ENCODE peak calls at places on chromosome 4, in nine cellular contexts. One of them, this sample, is unnamed.

GRCh38 chr4:44157611-44158277 is 290.9 kb downstream of the KCTD8 start:
- DNase-seq in Caco-2: no peak
- DNase-seq in neural progenitor cell: no peak
- DNase-seq in mesenchymal stem cell: peak; percentile 23
- DNase-seq in ovary: no peak
- DNase-seq in PC-9: no peak
- DNase-seq in A549: no peak
- DNase-seq in GM23338: no peak
- DNase-seq in HCT116: no peak
- DNase-seq in this sample: no peak

GRCh38 chr4:105555409-105555808 is 3.0 kb downstream of the ARHGEF38 start:
- DNase-seq in Caco-2: no peak
- DNase-seq in neural progenitor cell: peak; percentile 89
- DNase-seq in mesenchymal stem cell: no peak
- DNase-seq in ovary: no peak
- DNase-seq in PC-9: no peak
- DNase-seq in A549: no peak
- DNase-seq in GM23338: peak; percentile 97
- DNase-seq in HCT116: no peak
- DNase-seq in this sample: peak; percentile 73

GRCh38 chr4:147853706-147854105 is 121.8 kb downstream of the ARHGAP10 start:
- DNase-seq in Caco-2: no peak
- DNase-seq in neural progenitor cell: no peak
- DNase-seq in mesenchymal stem cell: no peak
- DNase-seq in ovary: no peak
- DNase-seq in PC-9: no peak
- DNase-seq in A549: no peak
- DNase-seq in GM23338: no peak
- DNase-seq in HCT116: no peak
- DNase-seq in this sample: no peak

GRCh38 chr4:5823542-5824211 is 69.2 kb downstream of the CRMP1 start:
- DNase-seq in Caco-2: no peak
- DNase-seq in neural progenitor cell: no peak
- DNase-seq in mesenchymal stem cell: no peak
- DNase-seq in ovary: no peak
- DNase-seq in PC-9: no peak
- DNase-seq in A549: no peak
- DNase-seq in GM23338: no peak
- DNase-seq in HCT116: no peak
- DNase-seq in this sample: no peak

GRCh38 chr4:78059524-78059889 is 2.4 kb downstream of the FRAS1 start:
- DNase-seq in Caco-2: peak; percentile 74
- DNase-seq in neural progenitor cell: peak; percentile 87
- DNase-seq in mesenchymal stem cell: peak; percentile 79
- DNase-seq in ovary: no peak
- DNase-seq in PC-9: peak; percentile 50
- DNase-seq in A549: peak; percentile 87
- DNase-seq in GM23338: peak; percentile 97
- DNase-seq in HCT116: peak; percentile 84
- DNase-seq in this sample: peak; percentile 72

GRCh38 chr4:104064650-104065577 is 345.1 kb upstream of the TACR3 start:
- DNase-seq in Caco-2: peak; percentile 44
- DNase-seq in neural progenitor cell: peak; percentile 80
- DNase-seq in mesenchymal stem cell: peak; percentile 64
- DNase-seq in ovary: peak; percentile 26
- DNase-seq in PC-9: peak; percentile 11
- DNase-seq in A549: peak; percentile 44
- DNase-seq in GM23338: peak; percentile 78
- DNase-seq in HCT116: peak; percentile 56
- DNase-seq in this sample: peak; percentile 33

GRCh38 chr4:70704333-70705145 is 16.2 kb downstream of the UTP3 start:
- DNase-seq in Caco-2: peak; percentile 90
- DNase-seq in neural progenitor cell: peak; percentile 95
- DNase-seq in mesenchymal stem cell: peak; percentile 78
- DNase-seq in ovary: peak; percentile 85
- DNase-seq in PC-9: peak; percentile 73
- DNase-seq in A549: peak; percentile 73
- DNase-seq in GM23338: peak; percentile 94
- DNase-seq in HCT116: peak; percentile 42
- DNase-seq in this sample: peak; percentile 63

GRCh38 chr4:42268824-42269223 is 116.4 kb upstream of the BEND4 start:
- DNase-seq in Caco-2: no peak
- DNase-seq in neural progenitor cell: no peak
- DNase-seq in mesenchymal stem cell: no peak
- DNase-seq in ovary: no peak
- DNase-seq in PC-9: no peak
- DNase-seq in A549: no peak
- DNase-seq in GM23338: peak; percentile 54
- DNase-seq in HCT116: no peak
- DNase-seq in this sample: no peak

GRCh38 chr4:25427871-25428270 is 50.8 kb downstream of the ANAPC4 start:
- DNase-seq in Caco-2: no peak
- DNase-seq in neural progenitor cell: no peak
- DNase-seq in mesenchymal stem cell: no peak
- DNase-seq in ovary: no peak
- DNase-seq in PC-9: no peak
- DNase-seq in A549: no peak
- DNase-seq in GM23338: peak; percentile 45
- DNase-seq in HCT116: no peak
- DNase-seq in this sample: no peak

GRCh38 chr4:96603635-96604034 is 763.7 kb downstream of the PDHA2 start:
- DNase-seq in Caco-2: no peak
- DNase-seq in neural progenitor cell: no peak
- DNase-seq in mesenchymal stem cell: no peak
- DNase-seq in ovary: peak; percentile 24
- DNase-seq in PC-9: no peak
- DNase-seq in A549: no peak
- DNase-seq in GM23338: no peak
- DNase-seq in HCT116: no peak
- DNase-seq in this sample: no peak

GRCh38 chr4:150050566-150050965 is 27.7 kb upstream of the DCLK2 start:
- DNase-seq in Caco-2: no peak
- DNase-seq in neural progenitor cell: no peak
- DNase-seq in mesenchymal stem cell: no peak
- DNase-seq in ovary: no peak
- DNase-seq in PC-9: no peak
- DNase-seq in A549: no peak
- DNase-seq in GM23338: no peak
- DNase-seq in HCT116: no peak
- DNase-seq in this sample: no peak

GRCh38 chr4:4501678-4502077 is 40.2 kb downstream of the STX18 start:
- DNase-seq in Caco-2: no peak
- DNase-seq in neural progenitor cell: no peak
- DNase-seq in mesenchymal stem cell: no peak
- DNase-seq in ovary: no peak
- DNase-seq in PC-9: no peak
- DNase-seq in A549: no peak
- DNase-seq in GM23338: no peak
- DNase-seq in HCT116: no peak
- DNase-seq in this sample: no peak

GRCh38 chr4:6200011-6200921 is at the start of gene JAKMIP1:
- DNase-seq in Caco-2: peak; percentile 80
- DNase-seq in neural progenitor cell: peak; percentile 91
- DNase-seq in mesenchymal stem cell: peak; percentile 33
- DNase-seq in ovary: peak; percentile 58
- DNase-seq in PC-9: peak; percentile 70
- DNase-seq in A549: peak; percentile 57
- DNase-seq in GM23338: peak; percentile 80
- DNase-seq in HCT116: no peak
- DNase-seq in this sample: no peak

GRCh38 chr4:138234254-138234653 is 7.9 kb downstream of the SLC7A11 start:
- DNase-seq in Caco-2: no peak
- DNase-seq in neural progenitor cell: no peak
- DNase-seq in mesenchymal stem cell: no peak
- DNase-seq in ovary: no peak
- DNase-seq in PC-9: no peak
- DNase-seq in A549: no peak
- DNase-seq in GM23338: no peak
- DNase-seq in HCT116: no peak
- DNase-seq in this sample: no peak

GRCh38 chr4:107665001-107665400 is 55.0 kb downstream of the PAPSS1 start:
- DNase-seq in Caco-2: no peak
- DNase-seq in neural progenitor cell: no peak
- DNase-seq in mesenchymal stem cell: peak; percentile 5
- DNase-seq in ovary: no peak
- DNase-seq in PC-9: no peak
- DNase-seq in A549: no peak
- DNase-seq in GM23338: no peak
- DNase-seq in HCT116: no peak
- DNase-seq in this sample: no peak

GRCh38 chr4:137266511-137266910 is 265.8 kb downstream of the PCDH18 start:
- DNase-seq in Caco-2: no peak
- DNase-seq in neural progenitor cell: no peak
- DNase-seq in mesenchymal stem cell: no peak
- DNase-seq in ovary: no peak
- DNase-seq in PC-9: no peak
- DNase-seq in A549: no peak
- DNase-seq in GM23338: no peak
- DNase-seq in HCT116: no peak
- DNase-seq in this sample: no peak

GRCh38 chr4:153728151-153728550 is 31.7 kb downstream of the RNF175 start:
- DNase-seq in Caco-2: no peak
- DNase-seq in neural progenitor cell: no peak
- DNase-seq in mesenchymal stem cell: no peak
- DNase-seq in ovary: no peak
- DNase-seq in PC-9: no peak
- DNase-seq in A549: no peak
- DNase-seq in GM23338: no peak
- DNase-seq in HCT116: no peak
- DNase-seq in this sample: no peak
- H3K4me1 ChIP-seq in Caco-2: no peaks in the 10 kb centered on the region
- H3K4me1 ChIP-seq in neural progenitor cell: no peaks in the 10 kb centered on the region
- H3K4me1 ChIP-seq in mesenchymal stem cell: no peaks in the 10 kb centered on the region
- H3K4me1 ChIP-seq in ovary: no peaks in the 10 kb centered on the region
- H3K4me1 ChIP-seq in PC-9: no peaks in the 10 kb centered on the region
- H3K4me1 ChIP-seq in A549: no peaks in the 10 kb centered on the region
- H3K4me1 ChIP-seq in GM23338: peaks cover 10% of the 10 kb centered on the region
- H3K4me1 ChIP-seq in HCT116: peaks cover 7% of the 10 kb centered on the region
- H3K4me1 ChIP-seq in this sample: no peaks in the 10 kb centered on the region

GRCh38 chr4:76306882-76307669 is 543 bp downstream of the STBD1 start:
- DNase-seq in Caco-2: peak; percentile 68
- DNase-seq in neural progenitor cell: peak; percentile 84
- DNase-seq in mesenchymal stem cell: peak; percentile 68
- DNase-seq in ovary: peak; percentile 60
- DNase-seq in PC-9: peak; percentile 48
- DNase-seq in A549: peak; percentile 68
- DNase-seq in GM23338: peak; percentile 87
- DNase-seq in HCT116: no peak
- DNase-seq in this sample: peak; percentile 25
- H3K4me1 ChIP-seq in Caco-2: peaks cover 13% of the 10 kb centered on the region
- H3K4me1 ChIP-seq in neural progenitor cell: no peaks in the 10 kb centered on the region
- H3K4me1 ChIP-seq in mesenchymal stem cell: peaks cover 7% of the 10 kb centered on the region
- H3K4me1 ChIP-seq in ovary: peaks cover 4% of the 10 kb centered on the region
- H3K4me1 ChIP-seq in PC-9: peaks cover 13% of the 10 kb centered on the region
- H3K4me1 ChIP-seq in A549: peaks cover 21% of the 10 kb centered on the region
- H3K4me1 ChIP-seq in GM23338: peaks cover 13% of the 10 kb centered on the region
- H3K4me1 ChIP-seq in HCT116: peaks cover 32% of the 10 kb centered on the region
- H3K4me1 ChIP-seq in this sample: peaks cover 2% of the 10 kb centered on the region

GRCh38 chr4:37993806-37994205 is 33.6 kb downstream of the PTTG2 start:
- DNase-seq in Caco-2: no peak
- DNase-seq in neural progenitor cell: no peak
- DNase-seq in mesenchymal stem cell: no peak
- DNase-seq in ovary: no peak
- DNase-seq in PC-9: no peak
- DNase-seq in A549: no peak
- DNase-seq in GM23338: peak; percentile 38
- DNase-seq in HCT116: no peak
- DNase-seq in this sample: no peak
- H3K4me1 ChIP-seq in Caco-2: peaks cover 12% of the 10 kb centered on the region
- H3K4me1 ChIP-seq in neural progenitor cell: peaks cover 39% of the 10 kb centered on the region
- H3K4me1 ChIP-seq in mesenchymal stem cell: peaks cover 4% of the 10 kb centered on the region
- H3K4me1 ChIP-seq in ovary: peaks cover 23% of the 10 kb centered on the region
- H3K4me1 ChIP-seq in PC-9: peaks cover 31% of the 10 kb centered on the region
- H3K4me1 ChIP-seq in A549: no peaks in the 10 kb centered on the region
- H3K4me1 ChIP-seq in GM23338: peaks cover 42% of the 10 kb centered on the region
- H3K4me1 ChIP-seq in HCT116: peaks cover 2% of the 10 kb centered on the region
- H3K4me1 ChIP-seq in this sample: peaks cover 3% of the 10 kb centered on the region

DNA sequence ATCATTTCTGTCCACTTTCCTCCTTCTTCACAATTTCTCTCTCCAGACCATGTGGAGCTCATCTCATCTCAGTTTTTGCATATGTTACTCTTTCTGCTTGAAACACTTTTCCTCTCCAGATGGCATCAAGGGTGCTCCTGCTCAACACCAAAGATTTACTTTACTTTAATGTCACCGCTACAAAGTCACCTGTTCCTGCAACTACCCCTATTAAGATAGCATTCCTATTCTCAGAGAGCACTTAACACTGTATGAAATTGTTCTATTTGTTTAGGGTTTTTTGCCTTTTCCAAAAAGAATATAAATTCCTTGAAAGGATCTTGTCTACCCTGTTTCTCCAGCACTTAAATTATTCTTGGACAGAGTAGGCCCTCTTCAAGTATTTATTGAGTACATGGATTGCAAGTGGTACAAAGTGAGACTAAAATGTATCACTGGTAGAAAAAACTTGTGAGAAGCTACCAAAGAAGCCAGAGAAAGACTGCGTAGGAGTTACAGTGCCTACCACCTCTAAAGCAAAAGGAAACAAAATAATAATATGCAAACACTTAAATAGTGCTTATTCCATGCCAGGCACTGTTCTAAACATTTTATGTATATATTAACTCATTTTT is 1.1 kb upstream of the EXOSC9 start:
- DNase-seq in Caco-2: no peak
- DNase-seq in neural progenitor cell: no peak
- DNase-seq in mesenchymal stem cell: no peak
- DNase-seq in ovary: no peak
- DNase-seq in PC-9: no peak
- DNase-seq in A549: no peak
- DNase-seq in GM23338: no peak
- DNase-seq in HCT116: no peak
- DNase-seq in this sample: no peak
- H3K4me1 ChIP-seq in Caco-2: peaks cover 8% of the 10 kb centered on the region
- H3K4me1 ChIP-seq in neural progenitor cell: peaks cover 23% of the 10 kb centered on the region
- H3K4me1 ChIP-seq in mesenchymal stem cell: no peaks in the 10 kb centered on the region
- H3K4me1 ChIP-seq in ovary: no peaks in the 10 kb centered on the region
- H3K4me1 ChIP-seq in PC-9: peaks cover 18% of the 10 kb centered on the region
- H3K4me1 ChIP-seq in A549: peaks cover 11% of the 10 kb centered on the region
- H3K4me1 ChIP-seq in GM23338: peaks cover 11% of the 10 kb centered on the region
- H3K4me1 ChIP-seq in HCT116: peaks cover 11% of the 10 kb centered on the region
- H3K4me1 ChIP-seq in this sample: no peaks in the 10 kb centered on the region

DNA sequence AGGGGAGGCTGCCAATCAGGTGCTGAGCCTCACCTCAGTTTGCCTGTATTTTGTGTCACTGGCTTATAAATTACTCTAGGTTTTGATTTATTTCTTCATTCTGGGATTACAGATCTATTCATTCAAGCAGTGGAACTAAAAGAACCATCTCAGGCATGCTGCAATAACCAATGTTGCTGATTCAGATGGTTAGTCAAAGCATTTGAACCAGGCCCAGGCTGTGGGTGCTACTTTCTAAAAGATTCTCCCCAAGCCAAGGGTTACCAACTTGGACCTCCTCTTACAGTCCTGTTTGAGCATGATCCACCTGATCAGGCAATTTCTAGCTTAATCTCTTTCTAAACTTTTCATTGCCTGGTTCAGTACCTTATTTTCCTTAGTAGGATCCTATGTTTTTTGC is 67.2 kb downstream of the TMEM131L start:
- DNase-seq in Caco-2: no peak
- DNase-seq in neural progenitor cell: no peak
- DNase-seq in mesenchymal stem cell: no peak
- DNase-seq in ovary: no peak
- DNase-seq in PC-9: no peak
- DNase-seq in A549: no peak
- DNase-seq in GM23338: no peak
- DNase-seq in HCT116: no peak
- DNase-seq in this sample: no peak
- H3K4me1 ChIP-seq in Caco-2: peaks cover 14% of the 10 kb centered on the region
- H3K4me1 ChIP-seq in neural progenitor cell: peaks cover 26% of the 10 kb centered on the region
- H3K4me1 ChIP-seq in mesenchymal stem cell: no peaks in the 10 kb centered on the region
- H3K4me1 ChIP-seq in ovary: peaks cover 7% of the 10 kb centered on the region
- H3K4me1 ChIP-seq in PC-9: no peaks in the 10 kb centered on the region
- H3K4me1 ChIP-seq in A549: no peaks in the 10 kb centered on the region
- H3K4me1 ChIP-seq in GM23338: peaks cover 63% of the 10 kb centered on the region
- H3K4me1 ChIP-seq in HCT116: no peaks in the 10 kb centered on the region
- H3K4me1 ChIP-seq in this sample: peaks cover 3% of the 10 kb centered on the region

GRCh38 chr4:15007201-15007600 is 4.9 kb downstream of the CPEB2 start:
- DNase-seq in Caco-2: no peak
- DNase-seq in neural progenitor cell: no peak
- DNase-seq in mesenchymal stem cell: no peak
- DNase-seq in ovary: no peak
- DNase-seq in PC-9: no peak
- DNase-seq in A549: peak; percentile 40
- DNase-seq in GM23338: peak; percentile 41
- DNase-seq in HCT116: no peak
- DNase-seq in this sample: no peak
- H3K4me1 ChIP-seq in Caco-2: peaks cover 5% of the 10 kb centered on the region
- H3K4me1 ChIP-seq in neural progenitor cell: peaks cover 17% of the 10 kb centered on the region
- H3K4me1 ChIP-seq in mesenchymal stem cell: no peaks in the 10 kb centered on the region
- H3K4me1 ChIP-seq in ovary: no peaks in the 10 kb centered on the region
- H3K4me1 ChIP-seq in PC-9: peaks cover 15% of the 10 kb centered on the region
- H3K4me1 ChIP-seq in A549: peaks cover 40% of the 10 kb centered on the region
- H3K4me1 ChIP-seq in GM23338: peaks cover 51% of the 10 kb centered on the region
- H3K4me1 ChIP-seq in HCT116: peaks cover 13% of the 10 kb centered on the region
- H3K4me1 ChIP-seq in this sample: no peaks in the 10 kb centered on the region

This sample was measured in NT2/D1.